ENCODE peak calls at places on chromosomes 2 and 18, in seven cellular contexts. U is AG08395; B is mammary epithelial cell; P is smooth muscle cell of the brain vasculature; O is effector CD8-positive, alpha-beta T cell; C is RKO; F is NCI-H1092 treated with DMSO at 0.1 percent for 48 hours. I is an unnamed sample.

GRCh38 chr18:1458547-1458946 is 553.9 kb downstream of the ADCYAP1 start:
- DNase-seq in U (no peak), B (no peak), P (no peak), O (no peak), C (no peak), F (no peak), I (no peak)

GRCh38 chr2:222751238-222751637 is 79.8 kb downstream of the MOGAT1 start:
- DNase-seq in U (no peak), B (no peak), P (no peak), O (no peak), C (no peak), F (no peak), I (no peak)

GRCh38 chr18:11323359-11323819 is 174.0 kb upstream of the PIEZO2 start:
- DNase-seq in U (no peak), B (peak), P (peak), O (no peak), C (no peak), F (no peak), I (no peak)

GRCh38 chr18:36501100-36501499 is 203.6 kb downstream of the FHOD3 start:
- DNase-seq in U (no peak), B (peak), P (no peak), O (no peak), C (no peak), F (no peak), I (no peak)

GRCh38 chr18:5498452-5498851 is 45.3 kb downstream of the EPB41L3 start:
- DNase-seq in U (no peak), B (no peak), P (no peak), O (no peak), C (no peak), F (no peak), I (no peak)

GRCh38 chr2:188721784-188722183 is 252.4 kb upstream of the COL3A1 start:
- DNase-seq in U (no peak), B (no peak), P (no peak), O (no peak), C (no peak), F (no peak), I (no peak)

GRCh38 chr18:1585881-1586488 is 681.3 kb downstream of the ADCYAP1 start:
- DNase-seq in U (peak), B (peak), P (no peak), O (no peak), C (peak), F (peak), I (no peak)

GRCh38 chr18:12302391-12303147 is 5.5 kb upstream of the TUBB6 start:
- DNase-seq in U (no peak), B (no peak), P (no peak), O (no peak), C (no peak), F (no peak), I (no peak)

GRCh38 chr2:64866797-64867196 is 122.4 kb upstream of the SLC1A4 start:
- DNase-seq in U (peak), B (peak), P (peak), O (no peak), C (no peak), F (no peak), I (no peak)

GRCh38 chr2:236536727-236537398 is 32.8 kb upstream of the ACKR3 start:
- DNase-seq in U (no peak), B (no peak), P (no peak), O (no peak), C (no peak), F (no peak), I (no peak)

GRCh38 chr2:236489895-236490404 is 79.7 kb upstream of the ACKR3 start:
- DNase-seq in U (no peak), B (no peak), P (no peak), O (no peak), C (no peak), F (no peak), I (no peak)

GRCh38 chr2:9030882-9031645 is 27.6 kb upstream of the MBOAT2 start:
- DNase-seq in U (no peak), B (peak), P (no peak), O (no peak), C (no peak), F (no peak), I (no peak)

GRCh38 chr18:62812242-62812641 is 96.9 kb downstream of the PHLPP1 start:
- DNase-seq in U (no peak), B (no peak), P (no peak), O (no peak), C (no peak), F (no peak), I (no peak)

GRCh38 chr2:16623564-16624418 is 41.8 kb downstream of the CYRIA start:
- DNase-seq in U (no peak), B (no peak), P (no peak), O (no peak), C (no peak), F (no peak), I (no peak)

GRCh38 chr2:175180701-175181103 is 808 bp downstream of the ATP5MC3 start:
- DNase-seq in U (peak), B (peak), P (peak), O (peak), C (peak), F (peak), I (no peak)

GRCh38 chr2:13652531-13653313 is 936.0 kb downstream of the TRIB2 start:
- DNase-seq in U (peak), B (peak), P (no peak), O (no peak), C (peak), F (no peak), I (no peak)

GRCh38 chr2:11417946-11418585 is 47.9 kb downstream of the E2F6 start:
- DNase-seq in U (no peak), B (no peak), P (no peak), O (no peak), C (peak), F (no peak), I (no peak)

GRCh38 chr2:216090369-216090786 is 8.7 kb downstream of the TMEM169 start:
- DNase-seq in U (peak), B (no peak), P (no peak), O (no peak), C (no peak), F (no peak), I (no peak)

GRCh38 chr2:106579750-106580197 is 92.6 kb downstream of the CD8B2 start:
- DNase-seq in U (no peak), B (no peak), P (no peak), O (no peak), C (no peak), F (no peak), I (no peak)

GRCh38 chr2:88751770-88752169 is 60.3 kb downstream of the RPIA start:
- DNase-seq in U (no peak), B (no peak), P (no peak), O (no peak), C (no peak), F (no peak), I (no peak)

GRCh38 chr2:17827306-17827705 is 11.0 kb downstream of the MSGN1 start:
- DNase-seq in U (no peak), B (no peak), P (no peak), O (no peak), C (no peak), F (no peak), I (no peak)

GRCh38 chr2:113692698-113693428 is 63.6 kb downstream of the SLC35F5 start:
- DNase-seq in U (no peak), B (no peak), P (no peak), O (no peak), C (no peak), F (no peak), I (no peak)

GRCh38 chr2:212328129-212328528 is 210.5 kb downstream of the ERBB4 start:
- DNase-seq in U (no peak), B (no peak), P (no peak), O (no peak), C (no peak), F (no peak), I (no peak)

GRCh38 chr2:39996653-39997080 is 217.6 kb upstream of the THUMPD2 start:
- DNase-seq in U (no peak), B (peak), P (no peak), O (no peak), C (peak), F (no peak), I (no peak)

GRCh38 chr2:49598231-49598630 is 443.9 kb upstream of the FSHR start:
- DNase-seq in U (no peak), B (no peak), P (no peak), O (no peak), C (no peak), F (no peak), I (no peak)

GRCh38 chr18:51133580-51134160 is 63.8 kb downstream of the MEX3C start:
- DNase-seq in U (no peak), B (no peak), P (no peak), O (no peak), C (no peak), F (no peak), I (no peak)

GRCh38 chr2:136130511-136130910 is 12.6 kb upstream of the CXCR4 start:
- DNase-seq in U (no peak), B (no peak), P (no peak), O (no peak), C (no peak), F (no peak), I (no peak)

GRCh38 chr2:189763908-189764661 is 1.5 kb upstream of the OSGEPL1 start:
- DNase-seq in U (no peak), B (no peak), P (no peak), O (no peak), C (peak), F (peak), I (no peak)

GRCh38 chr2:219527076-219527394 is 12.8 kb downstream of the ASIC4 start:
- DNase-seq in U (no peak), B (no peak), P (no peak), O (no peak), C (no peak), F (peak), I (no peak)

GRCh38 chr2:108633379-108633778 is 85.9 kb upstream of the RANBP2 start:
- DNase-seq in U (no peak), B (no peak), P (no peak), O (no peak), C (no peak), F (peak), I (no peak)

GRCh38 chr2:160534996-160535395 is 41.4 kb upstream of the RBMS1 start:
- DNase-seq in U (no peak), B (no peak), P (no peak), O (no peak), C (no peak), F (no peak), I (no peak)

GRCh38 chr2:47336259-47337238 is 66.4 kb upstream of the MSH2 start:
- DNase-seq in U (no peak), B (no peak), P (no peak), O (no peak), C (no peak), F (no peak), I (no peak)

GRCh38 chr2:237618449-237618848 is 8.9 kb upstream of the LRRFIP1 start:
- DNase-seq in U (peak), B (no peak), P (no peak), O (no peak), C (no peak), F (no peak), I (no peak)

GRCh38 chr2:158457092-158457825 is 507 bp downstream of the PKP4 start:
- DNase-seq in U (peak), B (peak), P (no peak), O (no peak), C (peak), F (peak), I (peak)

GRCh38 chr2:176490061-176490861 is 221.0 kb downstream of the MTX2 start:
- DNase-seq in U (peak), B (no peak), P (no peak), O (no peak), C (no peak), F (no peak), I (peak)

I was measured in type B pancreatic cell.